ENCODE peak calls at places on chromosomes 3 and 15, in nine cellular contexts. S is coronary artery, W is uterus, I is adrenal gland, D is GM12865, E is stomach, L is tibial nerve, P is dorsolateral prefrontal cortex, U is IMR-90. C is an unnamed sample.

GRCh38 chr3:38454179-38454883 is 641 bp downstream of the ACVR2B start:
- DNase-seq in D (peak), U (peak), L (no peak), I (peak), P (peak), W (peak), E (peak), S (no peak), C (no peak)

GRCh38 chr3:115385935-115386334 is 237.4 kb upstream of the GAP43 start:
- DNase-seq in P (no peak), W (no peak), I (no peak), L (no peak), E (no peak), D (no peak), U (no peak), S (no peak), C (no peak)

GRCh38 chr3:85255954-85256353 is 297.2 kb downstream of the CADM2 start:
- DNase-seq in W (no peak), I (no peak), S (no peak), P (no peak), E (no peak), U (peak), D (no peak), L (no peak), C (no peak)

GRCh38 chr15:31145271-31145911 is 43.9 kb upstream of the TRPM1 start:
- DNase-seq in U (peak), E (no peak), W (no peak), S (no peak), L (no peak), P (no peak), D (no peak), I (no peak), C (no peak)

GRCh38 chr15:72489943-72490554 is 15.9 kb downstream of the ARIH1 start:
- DNase-seq in W (no peak), I (no peak), D (no peak), L (no peak), P (no peak), S (no peak), U (no peak), E (no peak), C (no peak)

GRCh38 chr15:78322243-78322642 is 17.9 kb upstream of the CRABP1 start:
- DNase-seq in D (no peak), S (no peak), L (no peak), P (no peak), E (no peak), U (peak), W (no peak), I (no peak), C (no peak)

GRCh38 chr3:7382293-7383033 is 521.5 kb downstream of the GRM7 start:
- DNase-seq in U (no peak), I (no peak), E (no peak), D (no peak), P (no peak), S (no peak), L (no peak), W (no peak), C (no peak)

GRCh38 chr15:71570736-71571135 is 239.6 kb upstream of the NR2E3 start:
- DNase-seq in W (no peak), L (no peak), S (no peak), I (no peak), P (no peak), U (no peak), D (no peak), E (no peak), C (no peak)

GRCh38 chr3:131903988-131904415 is 130.8 kb downstream of the CPNE4 start:
- DNase-seq in E (no peak), U (peak), L (no peak), I (no peak), S (no peak), P (no peak), W (no peak), D (no peak), C (peak)

GRCh38 chr3:85697156-85697555 is 738.4 kb downstream of the CADM2 start:
- DNase-seq in I (no peak), U (no peak), S (no peak), P (no peak), L (no peak), W (no peak), E (no peak), D (no peak), C (no peak)

GRCh38 chr3:69748503-69748902 is 9.2 kb downstream of the MITF start:
- DNase-seq in D (no peak), W (no peak), P (no peak), L (no peak), E (no peak), S (no peak), I (no peak), U (no peak), C (no peak)

GRCh38 chr15:67736810-67737209 is 88.5 kb upstream of the SKOR1 start:
- DNase-seq in I (no peak), U (peak), E (no peak), P (no peak), L (no peak), D (no peak), W (no peak), S (no peak), C (no peak)

GRCh38 chr15:89114974-89115373 is 26.7 kb downstream of the ABHD2 start:
- DNase-seq in L (no peak), I (peak), P (no peak), W (peak), S (no peak), U (peak), D (no peak), E (peak), C (no peak)

GRCh38 chr3:18444597-18445420 is 19.7 kb upstream of the SATB1 start:
- DNase-seq in L (peak), W (peak), I (peak), U (peak), P (peak), D (peak), E (peak), S (peak), C (no peak)

GRCh38 chr3:164832216-164832615 is 246.1 kb downstream of the SI start:
- DNase-seq in S (no peak), U (no peak), L (no peak), D (no peak), E (no peak), W (no peak), I (no peak), P (no peak), C (no peak)

GRCh38 chr3:134542287-134542686 is 56.4 kb downstream of the CEP63 start:
- DNase-seq in I (no peak), D (no peak), W (no peak), U (no peak), P (no peak), E (no peak), L (no peak), S (no peak), C (no peak)

GRCh38 chr3:45180051-45180450 is 33.9 kb upstream of the CDCP1 start:
- DNase-seq in U (peak), S (no peak), E (no peak), D (no peak), L (no peak), I (no peak), W (no peak), P (no peak), C (peak)

GRCh38 chr3:30826381-30827061 is 67.9 kb downstream of the GADL1 start:
- DNase-seq in U (no peak), E (no peak), D (no peak), W (no peak), P (no peak), I (peak), S (no peak), L (no peak), C (no peak)

GRCh38 chr3:8845641-8846040 is 76.2 kb upstream of the OXTR start:
- DNase-seq in D (no peak), W (no peak), P (no peak), I (peak), S (no peak), U (peak), L (no peak), E (no peak), C (no peak)

GRCh38 chr3:155805204-155805801 is 775 bp downstream of the C3orf33 start:
- DNase-seq in L (no peak), P (no peak), S (no peak), I (peak), U (no peak), E (peak), D (no peak), W (peak), C (no peak)

GRCh38 chr3:30640856-30641255 is 34.5 kb downstream of the TGFBR2 start:
- DNase-seq in W (no peak), L (no peak), U (no peak), D (no peak), E (no peak), S (no peak), P (no peak), I (no peak), C (no peak)

GRCh38 chr3:134008630-134009156 is 21.0 kb downstream of the SLCO2A1 start:
- DNase-seq in W (no peak), P (no peak), S (no peak), L (no peak), I (no peak), D (no peak), U (peak), E (no peak), C (peak)

GRCh38 chr15:39075311-39075710 is 505.6 kb upstream of the THBS1 start:
- DNase-seq in P (no peak), L (no peak), S (no peak), I (no peak), U (peak), D (no peak), E (no peak), W (no peak), C (no peak)

GRCh38 chr3:194011807-194012206 is 124.1 kb upstream of the HES1 start:
- DNase-seq in P (no peak), U (no peak), L (no peak), S (no peak), D (no peak), E (no peak), W (no peak), I (no peak), C (no peak)

GRCh38 chr15:85854345-85855097 is 59.8 kb upstream of the KLHL25 start:
- DNase-seq in S (no peak), D (peak), W (peak), I (peak), L (no peak), U (peak), E (no peak), P (no peak), C (no peak)

GRCh38 chr3:157865449-157865862 is 240.8 kb downstream of the SHOX2 start:
- DNase-seq in P (no peak), L (no peak), S (no peak), D (peak), U (no peak), I (no peak), E (no peak), W (no peak), C (no peak)

GRCh38 chr3:195236076-195236798 is 34.7 kb downstream of the XXYLT1 start:
- DNase-seq in E (peak), P (no peak), L (no peak), I (no peak), U (no peak), D (no peak), S (peak), W (peak), C (no peak)

GRCh38 chr3:111473550-111473949 is 68.4 kb upstream of the CD96 start:
- DNase-seq in D (no peak), L (no peak), S (no peak), U (no peak), P (no peak), W (no peak), I (no peak), E (no peak), C (no peak)

GRCh38 chr3:124760601-124761000 is 30.3 kb downstream of the UMPS start:
- DNase-seq in S (no peak), P (no peak), U (peak), E (no peak), L (no peak), D (no peak), W (no peak), I (no peak), C (peak)

GRCh38 chr15:57567909-57568308 is 23.8 kb upstream of the MYZAP start:
- DNase-seq in L (no peak), U (no peak), W (no peak), I (no peak), D (no peak), S (no peak), P (no peak), E (no peak), C (no peak)

GRCh38 chr3:158789592-158789991 is 12.3 kb upstream of the MFSD1 start:
- DNase-seq in E (no peak), U (peak), S (no peak), D (peak), I (peak), P (no peak), L (no peak), W (no peak), C (no peak)

GRCh38 chr15:39682366-39682765 is 100.3 kb downstream of the FSIP1 start:
- DNase-seq in L (no peak), I (no peak), S (no peak), U (no peak), E (no peak), P (no peak), D (no peak), W (no peak), C (peak)

GRCh38 chr3:142484912-142485435 is 37.1 kb upstream of the XRN1 start:
- DNase-seq in U (no peak), P (no peak), D (no peak), S (no peak), W (no peak), E (no peak), I (no peak), L (no peak), C (no peak)
- TF ChIP-seq CTCF in U (no peak), P (no peak), D (no peak), S (no peak), W (no peak), E (no peak), I (no peak), L (no peak), C (no peak)

DNA sequence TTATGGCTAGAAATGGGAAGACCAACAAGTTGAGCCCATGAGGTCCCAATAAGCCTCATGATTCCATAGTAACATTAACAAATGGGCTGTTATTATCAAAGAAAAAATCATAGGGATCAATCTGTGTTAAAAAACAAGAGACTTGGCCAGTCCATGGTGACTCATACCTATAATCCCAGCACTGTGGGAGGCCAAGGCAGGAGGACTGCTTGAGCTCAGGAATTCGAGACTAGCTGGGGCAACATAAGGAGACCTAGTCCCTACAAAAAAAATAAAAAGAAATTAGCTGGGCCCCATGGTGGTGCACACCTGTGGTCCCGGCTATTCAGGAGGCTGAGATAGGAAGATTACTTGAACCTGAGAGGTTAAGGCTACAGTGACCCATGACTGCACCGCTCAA is 124.8 kb downstream of the DMXL2 start:
- DNase-seq in P (no peak), L (no peak), U (no peak), S (no peak), D (no peak), I (no peak), W (no peak), E (no peak), C (no peak)
- H3K4me3 ChIP-seq in P (no peak), L (no peak), U (no peak), S (no peak), D (no peak), I (no peak), W (no peak), E (no peak), C (no peak)

GRCh38 chr3:187536185-187536584 is 134.0 kb downstream of the SST start:
- DNase-seq in W (no peak), E (no peak), S (no peak), L (no peak), D (no peak), U (no peak), P (no peak), I (no peak), C (no peak)

GRCh38 chr3:187533797-187534196 is 136.4 kb downstream of the SST start:
- DNase-seq in D (no peak), U (no peak), I (no peak), E (no peak), P (no peak), W (no peak), L (no peak), S (no peak), C (no peak)

DNA sequence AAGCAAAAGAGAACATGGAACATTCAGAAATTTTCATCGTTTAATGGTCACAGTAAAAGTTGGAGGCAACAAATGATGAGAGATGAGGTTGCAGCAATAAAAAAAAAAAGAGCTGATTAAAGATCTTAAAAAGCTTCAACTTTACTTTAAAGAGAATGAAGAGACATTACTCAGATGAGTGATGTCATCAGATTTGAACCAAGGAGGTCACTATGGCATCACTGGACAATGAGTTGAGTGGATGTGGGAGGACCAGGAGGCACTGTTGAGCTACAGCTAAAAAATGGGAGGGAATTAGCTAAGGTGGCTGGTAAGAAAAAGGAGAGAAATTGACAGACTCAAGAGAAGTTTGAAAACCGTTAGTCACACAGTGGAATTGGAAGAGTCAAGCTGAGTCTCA is 138.4 kb downstream of the SST start:
- DNase-seq in W (no peak), I (no peak), P (no peak), S (no peak), D (no peak), U (no peak), E (no peak), L (no peak), C (no peak)
- TF ChIP-seq CTCF in W (no peak), I (no peak), P (no peak), S (no peak), D (no peak), U (no peak), E (no peak), L (no peak), C (no peak)

DNA sequence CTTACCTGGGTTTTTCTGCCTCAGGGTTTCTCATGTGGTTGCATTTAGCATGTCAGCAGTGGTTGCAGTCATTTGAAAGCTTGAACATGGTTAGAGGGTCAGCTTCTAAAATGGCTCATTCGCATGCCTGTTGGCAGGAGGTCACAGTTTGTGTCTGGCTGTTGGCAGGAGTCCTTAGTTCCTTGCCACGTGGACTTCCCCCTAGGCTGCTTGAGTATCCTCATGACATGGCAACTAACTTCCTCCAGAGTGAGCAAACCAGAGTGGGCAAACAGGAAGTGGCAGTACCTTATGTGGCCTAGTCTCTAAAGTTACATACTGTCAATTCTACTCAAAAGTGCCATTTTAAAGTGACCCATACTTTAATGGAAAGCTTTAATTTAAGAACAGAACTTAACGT is 3.4 kb upstream of the UNC13C start:
- DNase-seq in D (peak), S (no peak), P (no peak), E (no peak), I (no peak), U (no peak), L (no peak), W (no peak), C (no peak)
- H3K4me3 ChIP-seq in D (no peak), S (no peak), P (no peak), E (no peak), I (no peak), U (no peak), L (no peak), W (no peak), C (no peak)

DNA sequence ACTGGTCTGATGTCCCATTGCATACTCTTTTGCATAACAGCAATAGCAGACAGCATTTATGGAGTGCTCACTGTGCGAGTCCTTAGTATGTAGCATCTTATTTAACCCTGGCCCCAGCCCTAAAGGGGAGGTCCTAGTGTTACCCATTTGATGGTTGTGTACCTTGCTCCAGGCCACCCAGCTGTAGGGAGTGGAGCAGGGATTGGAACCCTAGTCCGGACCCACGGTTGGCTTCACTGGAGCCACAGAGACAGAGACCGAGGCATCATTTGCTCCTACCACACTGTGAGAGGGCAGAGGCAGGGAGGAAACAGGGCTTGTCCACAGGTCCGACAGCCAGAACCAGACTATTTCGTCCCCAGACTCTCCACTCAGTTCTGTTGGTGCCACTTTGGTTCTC is 16.0 kb upstream of the TSEN2 start:
- DNase-seq in W (no peak), D (no peak), P (no peak), E (no peak), L (no peak), I (no peak), S (no peak), U (no peak), C (no peak)
- TF ChIP-seq CTCF in W (no peak), D (no peak), P (no peak), E (no peak), L (no peak), I (no peak), S (no peak), U (no peak), C (no peak)

GRCh38 chr3:197280156-197280555 is 18.3 kb downstream of the DLG1 start:
- DNase-seq in U (no peak), E (no peak), I (no peak), S (no peak), W (no peak), L (no peak), D (no peak), P (no peak), C (no peak)

GRCh38 chr3:197278933-197279332 is 19.5 kb downstream of the DLG1 start:
- DNase-seq in E (no peak), S (no peak), D (no peak), P (no peak), W (no peak), U (no peak), L (no peak), I (no peak), C (no peak)

GRCh38 chr3:197285557-197285956 is 12.9 kb downstream of the DLG1 start:
- DNase-seq in L (no peak), I (no peak), D (no peak), S (no peak), U (no peak), E (no peak), P (no peak), W (no peak), C (no peak)

GRCh38 chr3:197286678-197287077 is 11.7 kb downstream of the DLG1 start:
- DNase-seq in U (no peak), L (no peak), I (no peak), D (no peak), E (no peak), P (no peak), W (no peak), S (no peak), C (no peak)

GRCh38 chr3:197281849-197282248 is 16.6 kb downstream of the DLG1 start:
- DNase-seq in E (no peak), W (no peak), P (no peak), L (no peak), I (no peak), S (no peak), D (no peak), U (no peak), C (no peak)
- H3K4me3 ChIP-seq in E (no peak), W (no peak), P (no peak), L (no peak), I (no peak), S (no peak), D (no peak), U (no peak), C (no peak)

GRCh38 chr3:127174284-127174683 is 18.6 kb upstream of the PRR23E start:
- DNase-seq in I (no peak), U (no peak), D (no peak), S (peak), E (no peak), W (no peak), L (no peak), P (no peak), C (no peak)

GRCh38 chr3:127174715-127175140 is 18.2 kb upstream of the PRR23E start:
- DNase-seq in I (no peak), D (no peak), S (peak), E (no peak), U (no peak), P (no peak), L (no peak), W (no peak), C (no peak)

GRCh38 chr3:127173516-127174166 is 19.3 kb upstream of the PRR23E start:
- DNase-seq in P (no peak), L (no peak), E (no peak), D (no peak), W (no peak), U (no peak), I (no peak), S (no peak), C (no peak)

GRCh38 chr3:127175272-127175671 is 17.7 kb upstream of the PRR23E start:
- DNase-seq in U (no peak), D (no peak), L (no peak), P (no peak), S (peak), W (no peak), E (no peak), I (no peak), C (no peak)

DNA sequence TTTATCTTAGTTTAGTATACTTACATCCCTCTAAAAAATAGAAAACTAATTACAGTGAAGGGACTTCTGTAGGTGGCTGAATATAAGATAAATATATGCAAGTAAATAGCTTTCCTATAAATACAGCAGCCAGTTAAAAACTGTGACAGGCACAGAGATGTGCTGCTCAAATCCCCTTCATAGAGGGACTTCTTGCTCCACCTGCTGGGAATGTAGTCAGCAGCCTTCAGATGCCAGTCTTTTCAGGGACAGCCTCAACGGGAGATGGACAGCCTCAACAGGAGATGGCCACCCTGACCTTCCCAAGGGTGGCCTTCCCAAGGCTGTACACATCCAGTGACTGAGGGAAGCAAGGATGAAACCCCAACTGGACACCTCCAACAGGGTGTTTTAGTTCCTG is 15.7 kb upstream of the PRR23E start:
- DNase-seq in I (peak), L (no peak), E (peak), W (no peak), P (no peak), S (peak), U (no peak), D (no peak), C (no peak)
- TF ChIP-seq CTCF in I (no peak), L (no peak), E (no peak), W (no peak), P (no peak), S (no peak), U (peak), D (no peak), C (peak)